ENCODE peak calls at places on chromosomes 6 and 20, in four cellular contexts. U is lower lobe of right lung, F is breast epithelium, K is A673. M is an unnamed sample. For H3K27me3 and H3K4me1, the result is how much of the 10 kb centered on the place peaks cover.

GRCh38 chr6:139336488-139336887 is 38.0 kb downstream of the CITED2 start:
- DNase-seq in U (no peak), F (peak), K (no peak), M (peak)

GRCh38 chr6:136609878-136610706 is 59.9 kb upstream of the MAP7 start:
- DNase-seq in U (peak), K (peak), F (peak), M (peak)

GRCh38 chr6:1597924-1598323 is 11.8 kb upstream of the FOXC1 start:
- DNase-seq in F (no peak), K (no peak), U (no peak), M (no peak)

GRCh38 chr6:43838276-43839036 is 68.4 kb downstream of the VEGFA start:
- DNase-seq in F (peak), K (peak), U (peak), M (peak)

GRCh38 chr6:29702519-29703103 is 20.6 kb upstream of the HLA-F start:
- DNase-seq in U (peak), K (peak), F (no peak), M (peak)

GRCh38 chr6:170460606-170461005 is 92.5 kb downstream of the PSMB1 start:
- DNase-seq in F (no peak), K (no peak), U (no peak), M (no peak)

GRCh38 chr20:56572178-56572577 is 39.1 kb downstream of the FAM209B start:
- DNase-seq in K (no peak), F (no peak), U (no peak), M (no peak)

GRCh38 chr6:81777586-81778268 is 25.2 kb upstream of the TENT5A start:
- DNase-seq in U (no peak), F (no peak), K (no peak), M (no peak)

GRCh38 chr6:44423306-44423705 is 35.8 kb downstream of the CDC5L start:
- DNase-seq in K (no peak), F (no peak), U (no peak), M (no peak)

GRCh38 chr20:3784226-3784853 is 2.2 kb downstream of the CENPB start:
- DNase-seq in F (no peak), K (no peak), U (peak), M (no peak)

GRCh38 chr6:113205563-113205962 is 651.6 kb upstream of the MARCKS start:
- DNase-seq in U (no peak), F (no peak), K (no peak), M (no peak)

GRCh38 chr6:139027620-139028182 is 844 bp upstream of the ABRACL start:
- DNase-seq in U (no peak), K (peak), F (no peak), M (peak)

GRCh38 chr20:31788578-31788977 is 30.6 kb upstream of the MYLK2 start:
- DNase-seq in F (no peak), U (no peak), K (no peak), M (no peak)

GRCh38 chr6:50936277-50936681 is 117.6 kb downstream of the TFAP2B start:
- DNase-seq in F (peak), U (no peak), K (peak), M (peak)

GRCh38 chr6:36969240-36969691 is 14.7 kb downstream of the PI16 start:
- DNase-seq in K (no peak), U (peak), F (peak), M (no peak)

GRCh38 chr6:30889921-30890645 is 5.8 kb downstream of the DDR1 start:
- DNase-seq in F (peak), K (no peak), U (no peak), M (peak)

GRCh38 chr6:112910256-112910655 is 563.1 kb downstream of the RFPL4B start:
- DNase-seq in K (no peak), U (no peak), F (no peak), M (peak)

GRCh38 chr6:51856508-51856907 is 230.9 kb downstream of the PKHD1 start:
- DNase-seq in F (no peak), K (no peak), U (no peak), M (no peak)

GRCh38 chr6:122869437-122870024 is 80.5 kb downstream of the SMPDL3A start:
- DNase-seq in F (no peak), U (no peak), K (peak), M (peak)

GRCh38 chr6:18963439-18963838 is 576.3 kb downstream of the RNF144B start:
- DNase-seq in K (no peak), U (no peak), F (no peak), M (no peak)

GRCh38 chr6:145112711-145113148 is 622.6 kb downstream of the EPM2A start:
- DNase-seq in U (no peak), K (no peak), F (no peak), M (no peak)

GRCh38 chr6:44247338-44248302 is 719 bp downstream of the HSP90AB1 start:
- DNase-seq in U (peak), F (peak), K (peak), M (peak)

GRCh38 chr6:170037541-170038250 is 253.2 kb downstream of the DLL1 start:
- DNase-seq in K (no peak), F (no peak), U (peak), M (no peak)

GRCh38 chr20:47365023-47365764 is 8.7 kb upstream of the ZMYND8 start:
- DNase-seq in U (no peak), F (no peak), K (no peak), M (no peak)

GRCh38 chr6:53703047-53703446 is 37.5 kb upstream of the KLHL31 start:
- DNase-seq in F (no peak), K (no peak), U (no peak), M (peak)

GRCh38 chr6:40894962-40895799 is 143.8 kb downstream of the UNC5CL start:
- DNase-seq in U (peak), K (peak), F (no peak), M (peak)

GRCh38 chr6:139533573-139534471 is 159.4 kb upstream of the CITED2 start:
- DNase-seq in F (no peak), K (peak), U (peak), M (no peak)

GRCh38 chr20:49445176-49445575 is 37.3 kb downstream of the KCNB1 start:
- DNase-seq in F (no peak), K (no peak), U (no peak), M (no peak)

GRCh38 chr20:51695574-51696303 is 72.5 kb downstream of the ATP9A start:
- DNase-seq in F (no peak), K (peak), U (no peak), M (no peak)

GRCh38 chr20:60049601-60050000 is 91.4 kb downstream of the CDH26 start:
- DNase-seq in U (no peak), F (no peak), K (no peak), M (no peak)

GRCh38 chr20:50713677-50714101 is 17.7 kb upstream of the PARD6B start:
- DNase-seq in F (no peak), U (no peak), K (peak), M (no peak)

GRCh38 chr6:110490110-110490509 is 13.7 kb upstream of the SLC22A16 start:
- DNase-seq in F (no peak), U (no peak), K (no peak), M (peak)

GRCh38 chr20:22321191-22321590 is 263.2 kb downstream of the FOXA2 start:
- DNase-seq in U (no peak), K (no peak), F (no peak), M (no peak)

GRCh38 chr20:1422756-1423155 is 29.9 kb upstream of the FKBP1A start:
- DNase-seq in K (no peak), U (no peak), F (no peak), M (no peak)

GRCh38 chr6:151661928-151662327 is 145.6 kb upstream of the ESR1 start:
- DNase-seq in F (no peak), U (no peak), K (no peak), M (peak)
- H3K27me3 ChIP-seq in F (under half), U (under half), K (under half), M (under half)

GRCh38 chr20:14720251-14720650 is 382.8 kb upstream of the FLRT3 start:
- DNase-seq in F (no peak), K (no peak), U (no peak), M (no peak)

GRCh38 chr20:14717124-14718004 is 380.0 kb upstream of the FLRT3 start:
- DNase-seq in K (no peak), F (no peak), U (no peak), M (no peak)

GRCh38 chr20:14712302-14712739 is 374.9 kb upstream of the FLRT3 start:
- DNase-seq in U (no peak), K (no peak), F (no peak), M (no peak)

GRCh38 chr20:14715400-14715799 is 378.0 kb upstream of the FLRT3 start:
- DNase-seq in U (no peak), F (no peak), K (no peak), M (no peak)

DNA sequence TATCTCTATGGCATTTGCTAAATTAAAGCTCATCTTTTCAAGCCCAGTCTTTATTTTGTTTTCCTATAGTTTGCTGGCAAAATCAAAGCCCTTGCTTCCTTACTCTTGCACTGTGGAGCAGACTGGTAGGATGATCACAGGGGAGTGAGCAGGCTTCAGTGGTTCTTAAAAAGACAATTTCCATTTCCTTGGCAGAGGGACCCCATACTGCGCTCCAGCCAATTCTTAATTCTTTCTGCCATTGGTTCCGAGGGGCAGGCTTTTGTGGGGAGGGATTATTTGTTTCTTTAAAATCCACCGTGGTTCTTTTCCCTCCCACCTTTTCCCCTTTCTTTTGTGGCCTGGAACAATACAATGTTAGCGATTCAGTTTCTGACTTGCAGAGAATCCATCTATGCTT is 378.8 kb upstream of the FLRT3 start:
- DNase-seq in K (no peak), F (no peak), U (no peak), M (no peak)
- H3K27ac ChIP-seq in K (no peak), F (no peak), U (no peak), M (no peak)

GRCh38 chr6:21997414-21998037 is 299.3 kb downstream of the PRL start:
- DNase-seq in F (no peak), U (no peak), K (peak), M (peak)

GRCh38 chr6:21996425-21997207 is 300.2 kb downstream of the PRL start:
- DNase-seq in F (no peak), K (peak), U (no peak), M (peak)

GRCh38 chr6:22001336-22002027 is 295.4 kb downstream of the PRL start:
- DNase-seq in K (no peak), U (no peak), F (peak), M (no peak)

GRCh38 chr6:21999012-21999528 is 297.8 kb downstream of the PRL start:
- DNase-seq in U (no peak), F (no peak), K (peak), M (peak)

GRCh38 chr6:21998539-21998938 is 298.3 kb downstream of the PRL start:
- DNase-seq in K (no peak), F (no peak), U (no peak), M (peak)
- H3K4me1 ChIP-seq in K (under half), F (under half), U (under half), M (under half)

DNA sequence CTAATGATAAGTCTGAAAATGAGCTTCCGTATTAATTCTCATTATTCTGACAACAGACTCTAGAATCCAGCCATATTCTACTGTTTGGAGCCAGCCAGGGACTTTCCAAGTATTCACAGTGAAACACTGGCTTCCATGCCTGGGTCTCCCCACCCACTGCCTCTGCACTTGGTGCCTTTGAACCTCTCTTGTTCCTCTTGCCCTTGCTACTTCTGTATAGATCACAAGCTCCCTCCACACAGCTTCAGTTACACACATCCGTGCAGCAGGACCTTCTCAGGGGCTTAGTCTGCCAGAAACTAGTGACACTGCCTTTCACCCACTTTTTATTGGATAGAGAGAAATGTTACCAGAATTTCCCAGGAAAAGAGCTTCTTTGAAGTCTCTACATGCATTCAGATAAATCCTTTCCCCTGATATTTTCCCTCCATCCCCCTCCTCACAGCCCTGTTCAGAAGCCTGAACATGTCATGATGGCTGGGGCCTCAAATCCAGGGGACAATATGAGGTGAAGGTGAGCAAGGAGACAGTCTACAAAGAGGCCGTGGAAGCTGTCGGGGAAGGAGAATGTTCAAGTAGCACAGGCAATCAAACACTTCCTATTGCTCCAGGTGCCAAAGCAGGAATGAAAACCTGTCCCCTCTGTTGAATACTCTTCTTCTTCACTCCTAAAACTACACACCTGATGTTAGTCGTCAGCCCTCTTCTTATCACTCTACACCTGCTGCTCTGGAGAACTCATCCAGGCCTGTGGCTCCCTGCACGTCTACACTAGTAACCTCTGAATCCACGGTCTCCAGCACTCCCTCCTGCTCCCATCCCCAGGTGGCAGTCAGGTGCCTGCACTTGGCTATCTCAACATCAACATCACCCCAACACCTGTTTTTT is 20.1 kb upstream of the HLA-DOA start:
- DNase-seq in U (peak), K (no peak), F (no peak), M (no peak)
- H3K27me3 ChIP-seq in U (under half), K (half or more), F (under half), M (under half)

GRCh38 chr6:75204222-75204958 is 1.5 kb downstream of the COL12A1 start:
- DNase-seq in K (peak), U (peak), F (peak), M (peak)

GRCh38 chr6:75202676-75203131 is 3.1 kb downstream of the COL12A1 start:
- DNase-seq in F (no peak), K (no peak), U (no peak), M (no peak)

GRCh38 chr6:75204959-75205775 is 686 bp downstream of the COL12A1 start:
- DNase-seq in K (peak), F (peak), U (peak), M (peak)

GRCh38 chr6:75201901-75202672 is 3.8 kb downstream of the COL12A1 start:
- DNase-seq in F (no peak), U (peak), K (no peak), M (no peak)

GRCh38 chr6:75203721-75204120 is 2.1 kb downstream of the COL12A1 start:
- DNase-seq in K (no peak), U (no peak), F (no peak), M (no peak)
- H3K27ac ChIP-seq in K (no peak), U (peak), F (peak), M (peak)

GRCh38 chr6:158796353-158796752 is 22.8 kb downstream of the EZR start:
- DNase-seq in K (no peak), U (no peak), F (no peak), M (no peak)

GRCh38 chr6:158799051-158799792 is 19.9 kb downstream of the EZR start:
- DNase-seq in K (peak), U (no peak), F (no peak), M (peak)

GRCh38 chr6:158795516-158795915 is 23.7 kb downstream of the EZR start:
- DNase-seq in K (no peak), U (no peak), F (no peak), M (no peak)

GRCh38 chr6:158798311-158798710 is 20.9 kb downstream of the EZR start:
- DNase-seq in U (no peak), K (no peak), F (no peak), M (no peak)

GRCh38 chr6:158797331-158798202 is 21.6 kb downstream of the EZR start:
- DNase-seq in F (no peak), U (no peak), K (no peak), M (no peak)
- H3K4me1 ChIP-seq in F (under half), U (half or more), K (under half), M (under half)